ENCODE peak calls at places on chromosomes 5 and 9, in seven cellular contexts. One of them, this sample, is unnamed.

GRCh38 chr5:59542841-59543825 is 350.4 kb downstream of the PDE4D start:
- DNase-seq in HCT116: no peak
- DNase-seq in body of pancreas: peak
- DNase-seq in pancreas: peak
- DNase-seq in cardiac muscle cell: peak
- DNase-seq in neural crest cell: no peak
- DNase-seq in spleen: no peak
- DNase-seq in this sample: no peak

GRCh38 chr5:135149229-135149955 is 115.4 kb upstream of the PITX1 start:
- DNase-seq in HCT116: no peak
- DNase-seq in body of pancreas: no peak
- DNase-seq in pancreas: no peak
- DNase-seq in cardiac muscle cell: no peak
- DNase-seq in neural crest cell: no peak
- DNase-seq in spleen: no peak
- DNase-seq in this sample: no peak

GRCh38 chr5:41246376-41246775 is 33.0 kb upstream of the C6 start:
- DNase-seq in body of pancreas: no peak
- DNase-seq in neural crest cell: no peak
- DNase-seq in cardiac muscle cell: peak
- DNase-seq in HCT116: peak
- DNase-seq in pancreas: no peak
- DNase-seq in spleen: no peak
- DNase-seq in this sample: no peak

GRCh38 chr5:141330299-141331080 is at the start of gene PCDHGA1:
- DNase-seq in pancreas: no peak
- DNase-seq in body of pancreas: peak
- DNase-seq in neural crest cell: no peak
- DNase-seq in HCT116: no peak
- DNase-seq in spleen: no peak
- DNase-seq in cardiac muscle cell: peak
- DNase-seq in this sample: peak

GRCh38 chr9:133396952-133397351 is 20.8 kb downstream of the STKLD1 start:
- DNase-seq in HCT116: no peak
- DNase-seq in body of pancreas: peak
- DNase-seq in neural crest cell: peak
- DNase-seq in spleen: no peak
- DNase-seq in cardiac muscle cell: peak
- DNase-seq in pancreas: no peak
- DNase-seq in this sample: peak

GRCh38 chr9:34501889-34502425 is 20.8 kb downstream of the ENHO start:
- DNase-seq in pancreas: peak
- DNase-seq in neural crest cell: no peak
- DNase-seq in body of pancreas: peak
- DNase-seq in spleen: no peak
- DNase-seq in cardiac muscle cell: peak
- DNase-seq in HCT116: no peak
- DNase-seq in this sample: no peak

GRCh38 chr9:94864183-94864582 is 137.7 kb downstream of the AOPEP start:
- DNase-seq in body of pancreas: no peak
- DNase-seq in pancreas: no peak
- DNase-seq in cardiac muscle cell: no peak
- DNase-seq in spleen: no peak
- DNase-seq in neural crest cell: no peak
- DNase-seq in HCT116: no peak
- DNase-seq in this sample: no peak

GRCh38 chr9:113446323-113446740 is 17.2 kb upstream of the RGS3 start:
- DNase-seq in spleen: no peak
- DNase-seq in pancreas: no peak
- DNase-seq in HCT116: peak
- DNase-seq in cardiac muscle cell: peak
- DNase-seq in body of pancreas: no peak
- DNase-seq in neural crest cell: no peak
- DNase-seq in this sample: no peak

GRCh38 chr9:113564804-113565237 is 101.3 kb downstream of the RGS3 start:
- DNase-seq in HCT116: no peak
- DNase-seq in body of pancreas: peak
- DNase-seq in spleen: peak
- DNase-seq in neural crest cell: no peak
- DNase-seq in cardiac muscle cell: peak
- DNase-seq in pancreas: peak
- DNase-seq in this sample: peak

GRCh38 chr5:126732716-126733115 is 44.2 kb upstream of the LMNB1 start:
- DNase-seq in spleen: no peak
- DNase-seq in cardiac muscle cell: no peak
- DNase-seq in pancreas: no peak
- DNase-seq in neural crest cell: no peak
- DNase-seq in body of pancreas: peak
- DNase-seq in HCT116: no peak
- DNase-seq in this sample: no peak

GRCh38 chr5:149999359-149999758 is 1.1 kb downstream of the TIGD6 start:
- DNase-seq in neural crest cell: no peak
- DNase-seq in pancreas: no peak
- DNase-seq in HCT116: no peak
- DNase-seq in cardiac muscle cell: no peak
- DNase-seq in spleen: no peak
- DNase-seq in body of pancreas: no peak
- DNase-seq in this sample: no peak

GRCh38 chr5:150000261-150000989 is at the start of the genes HMGXB3 and TIGD6:
- DNase-seq in HCT116: peak
- DNase-seq in neural crest cell: peak
- DNase-seq in spleen: peak
- DNase-seq in cardiac muscle cell: peak
- DNase-seq in body of pancreas: peak
- DNase-seq in pancreas: peak
- DNase-seq in this sample: peak

GRCh38 chr5:149999866-150000260 is 591 bp downstream of the TIGD6 start:
- DNase-seq in spleen: no peak
- DNase-seq in HCT116: no peak
- DNase-seq in body of pancreas: no peak
- DNase-seq in pancreas: no peak
- DNase-seq in cardiac muscle cell: no peak
- DNase-seq in neural crest cell: no peak
- DNase-seq in this sample: no peak

GRCh38 chr5:150001660-150002493 is 1.3 kb downstream of the HMGXB3 start:
- DNase-seq in body of pancreas: peak
- DNase-seq in pancreas: peak
- DNase-seq in cardiac muscle cell: peak
- DNase-seq in HCT116: peak
- DNase-seq in neural crest cell: peak
- DNase-seq in spleen: no peak
- DNase-seq in this sample: peak

GRCh38 chr5:150000990-150001659 is 586 bp downstream of the HMGXB3 start:
- DNase-seq in neural crest cell: peak
- DNase-seq in cardiac muscle cell: peak
- DNase-seq in body of pancreas: peak
- DNase-seq in pancreas: peak
- DNase-seq in spleen: peak
- DNase-seq in HCT116: no peak
- DNase-seq in this sample: peak
- TF ChIP-seq CTCF in neural crest cell: no peak
- TF ChIP-seq CTCF in cardiac muscle cell: no peak
- TF ChIP-seq CTCF in body of pancreas: no peak
- TF ChIP-seq CTCF in pancreas: no peak
- TF ChIP-seq CTCF in spleen: no peak
- TF ChIP-seq CTCF in HCT116: no peak
- TF ChIP-seq CTCF in this sample: no peak

GRCh38 chr5:61313960-61314681 is 17.9 kb upstream of the ZSWIM6 start:
- DNase-seq in neural crest cell: no peak
- DNase-seq in HCT116: no peak
- DNase-seq in pancreas: no peak
- DNase-seq in spleen: no peak
- DNase-seq in body of pancreas: no peak
- DNase-seq in cardiac muscle cell: peak
- DNase-seq in this sample: no peak

GRCh38 chr5:61309115-61309514 is 22.9 kb upstream of the ZSWIM6 start:
- DNase-seq in spleen: no peak
- DNase-seq in body of pancreas: no peak
- DNase-seq in cardiac muscle cell: no peak
- DNase-seq in HCT116: no peak
- DNase-seq in pancreas: no peak
- DNase-seq in neural crest cell: no peak
- DNase-seq in this sample: no peak

GRCh38 chr5:61308699-61309098 is 23.4 kb upstream of the ZSWIM6 start:
- DNase-seq in HCT116: no peak
- DNase-seq in cardiac muscle cell: peak
- DNase-seq in body of pancreas: no peak
- DNase-seq in spleen: no peak
- DNase-seq in neural crest cell: no peak
- DNase-seq in pancreas: no peak
- DNase-seq in this sample: no peak

GRCh38 chr5:61311056-61311455 is 21.0 kb upstream of the ZSWIM6 start:
- DNase-seq in pancreas: no peak
- DNase-seq in neural crest cell: no peak
- DNase-seq in HCT116: no peak
- DNase-seq in body of pancreas: no peak
- DNase-seq in spleen: no peak
- DNase-seq in cardiac muscle cell: no peak
- DNase-seq in this sample: no peak

DNA sequence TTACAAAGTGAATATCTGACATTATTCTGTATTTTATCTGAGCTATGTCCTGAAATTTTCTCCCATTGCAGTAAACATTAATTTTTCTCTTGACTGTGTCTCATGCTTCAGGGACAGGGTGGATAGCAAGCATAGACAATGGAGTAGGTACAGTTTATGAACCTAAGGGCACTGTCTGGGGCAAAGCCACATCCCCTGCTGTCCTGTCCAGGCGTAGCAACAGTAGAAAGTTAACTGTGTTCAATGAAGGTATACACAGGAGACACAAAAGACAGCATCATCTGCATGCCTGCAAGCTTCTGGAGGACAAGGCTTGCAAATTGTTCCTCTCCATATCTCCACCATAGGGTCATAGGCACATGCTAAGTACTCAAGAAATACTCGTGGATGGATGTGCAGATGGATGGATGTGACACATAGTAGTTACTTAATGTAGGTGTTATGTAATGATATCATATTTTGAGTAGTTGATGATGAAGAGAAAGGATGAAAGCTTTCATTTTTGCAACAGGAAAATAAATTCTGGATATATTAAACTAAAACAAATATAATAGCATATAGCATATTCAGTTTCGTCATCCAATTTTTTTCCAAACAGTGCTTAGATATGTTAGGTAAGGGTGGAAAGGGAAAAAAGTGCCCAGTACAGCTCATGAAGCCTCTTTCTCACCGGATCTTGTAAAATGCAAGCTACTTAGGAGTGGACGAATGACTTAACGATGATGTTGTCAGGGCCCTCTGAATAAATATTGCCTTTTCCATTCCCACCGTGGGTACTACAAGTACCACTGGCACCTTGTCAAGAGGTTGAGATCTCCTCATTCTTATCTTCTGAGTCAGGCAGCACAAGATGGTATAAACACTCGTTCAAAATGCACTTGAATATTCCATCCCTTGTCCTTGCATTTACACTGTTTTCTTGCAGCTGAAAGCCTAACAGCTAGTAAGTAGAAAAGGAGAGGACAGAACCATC is 19.9 kb upstream of the ZSWIM6 start:
- DNase-seq in pancreas: no peak
- DNase-seq in neural crest cell: no peak
- DNase-seq in cardiac muscle cell: peak
- DNase-seq in body of pancreas: no peak
- DNase-seq in HCT116: no peak
- DNase-seq in spleen: no peak
- DNase-seq in this sample: no peak
- TF ChIP-seq CTCF in pancreas: no peak
- TF ChIP-seq CTCF in neural crest cell: no peak
- TF ChIP-seq CTCF in cardiac muscle cell: no peak
- TF ChIP-seq CTCF in body of pancreas: no peak
- TF ChIP-seq CTCF in HCT116: no peak
- TF ChIP-seq CTCF in spleen: no peak
- TF ChIP-seq CTCF in this sample: no peak

DNA sequence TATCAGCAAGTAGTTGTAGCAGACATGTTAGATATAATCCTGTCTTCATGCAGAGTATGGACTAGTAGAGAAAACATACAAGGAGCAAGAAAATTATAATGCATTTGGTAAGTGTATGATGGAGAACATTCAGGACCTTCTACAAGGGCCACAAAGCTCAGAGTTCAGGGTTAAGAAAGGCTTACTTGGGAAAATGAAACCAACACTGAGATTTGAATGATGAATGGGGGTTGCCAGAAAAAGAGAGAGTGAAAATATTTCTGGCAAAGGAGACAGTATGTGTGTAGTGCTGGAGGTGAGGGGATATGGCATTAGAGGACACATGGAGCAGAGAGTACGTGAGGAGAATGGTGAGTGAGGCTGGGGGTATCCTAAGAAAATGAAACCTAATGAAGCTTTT is 169.8 kb upstream of the STK32A start:
- DNase-seq in cardiac muscle cell: no peak
- DNase-seq in neural crest cell: no peak
- DNase-seq in pancreas: no peak
- DNase-seq in HCT116: no peak
- DNase-seq in spleen: no peak
- DNase-seq in body of pancreas: no peak
- DNase-seq in this sample: no peak
- TF ChIP-seq CTCF in cardiac muscle cell: no peak
- TF ChIP-seq CTCF in neural crest cell: no peak
- TF ChIP-seq CTCF in pancreas: no peak
- TF ChIP-seq CTCF in HCT116: no peak
- TF ChIP-seq CTCF in spleen: no peak
- TF ChIP-seq CTCF in body of pancreas: no peak
- TF ChIP-seq CTCF in this sample: no peak

GRCh38 chr5:11177993-11178711 is 417.1 kb upstream of the DAP start:
- DNase-seq in cardiac muscle cell: no peak
- DNase-seq in neural crest cell: no peak
- DNase-seq in spleen: no peak
- DNase-seq in body of pancreas: no peak
- DNase-seq in pancreas: no peak
- DNase-seq in HCT116: no peak
- DNase-seq in this sample: no peak

GRCh38 chr5:11180890-11181289 is 419.9 kb upstream of the DAP start:
- DNase-seq in spleen: no peak
- DNase-seq in body of pancreas: no peak
- DNase-seq in cardiac muscle cell: no peak
- DNase-seq in pancreas: no peak
- DNase-seq in HCT116: no peak
- DNase-seq in neural crest cell: no peak
- DNase-seq in this sample: no peak

GRCh38 chr5:11181940-11182339 is 420.9 kb upstream of the DAP start:
- DNase-seq in cardiac muscle cell: no peak
- DNase-seq in body of pancreas: no peak
- DNase-seq in spleen: no peak
- DNase-seq in HCT116: no peak
- DNase-seq in neural crest cell: no peak
- DNase-seq in pancreas: no peak
- DNase-seq in this sample: no peak

DNA sequence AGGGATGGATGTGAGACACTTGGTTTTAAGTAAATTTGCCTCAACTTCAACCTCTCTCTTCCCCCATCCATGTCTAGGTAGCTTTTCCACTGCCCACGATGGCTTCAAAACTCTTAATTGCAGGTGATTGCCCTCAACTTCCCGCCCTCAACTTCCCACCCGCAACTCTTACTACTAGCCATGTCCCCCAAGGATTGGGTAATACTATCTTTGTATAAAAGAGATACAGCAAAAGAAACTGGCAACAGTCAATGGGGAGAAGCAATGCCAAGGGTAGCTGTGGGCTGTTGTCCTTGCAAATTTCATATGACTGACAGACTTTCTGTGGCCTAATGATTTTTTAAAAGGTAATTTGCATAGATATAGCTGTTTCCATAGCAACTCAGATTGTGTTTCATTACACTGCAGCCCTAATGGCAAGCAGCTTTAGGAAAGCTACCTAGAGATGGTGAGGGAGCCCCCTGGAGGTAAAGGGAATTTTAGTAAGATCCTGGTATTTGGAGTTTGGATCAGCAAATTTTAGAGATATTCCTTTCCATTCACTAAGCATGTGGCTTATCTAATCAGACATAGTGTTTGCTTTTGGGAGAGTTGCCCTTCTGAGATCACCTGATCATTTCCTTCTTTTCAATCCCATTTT is 421.5 kb upstream of the DAP start:
- DNase-seq in body of pancreas: peak
- DNase-seq in cardiac muscle cell: peak
- DNase-seq in pancreas: no peak
- DNase-seq in HCT116: peak
- DNase-seq in spleen: no peak
- DNase-seq in neural crest cell: peak
- DNase-seq in this sample: peak
- TF ChIP-seq CTCF in body of pancreas: peak
- TF ChIP-seq CTCF in cardiac muscle cell: peak
- TF ChIP-seq CTCF in pancreas: no peak
- TF ChIP-seq CTCF in HCT116: peak
- TF ChIP-seq CTCF in spleen: no peak
- TF ChIP-seq CTCF in neural crest cell: peak
- TF ChIP-seq CTCF in this sample: no peak